ENCODE peak calls at places on chromosomes 11 and 22, in seven cellular contexts. N is brain microvascular endothelial cell; U is body of pancreas; J is stimulated activated CD4-positive, alpha-beta T cell treated with anti-CD3 and anti-CD28 coated beads, Interleukin-15, amount 100 ng/mL, for 24 hours; Q is NK-92 treated with Interleukin-12 subunit alpha and Interleukin-12 subunit beta, amount 100 ng/mL, for 24 hours; T is HT1080; Z is MCF 10A. P is an unnamed sample.

GRCh38 chr22:25399649-25400151 is 164.8 kb upstream of the GRK3 start:
- DNase-seq in N (no peak), U (no peak), J (no peak), Q (no peak), T (no peak), Z (no peak), P (no peak)

GRCh38 chr11:79159657-79160450 is 281.0 kb downstream of the TENM4 start:
- DNase-seq in N (no peak), U (no peak), J (no peak), Q (no peak), T (no peak), Z (peak), P (no peak)

GRCh38 chr22:37048133-37048532 is 3.4 kb upstream of the KCTD17 start:
- DNase-seq in N (no peak), U (no peak), J (no peak), Q (no peak), T (no peak), Z (no peak), P (no peak)

GRCh38 chr11:125338886-125339811 is 156.9 kb downstream of the FEZ1 start:
- DNase-seq in N (peak), U (no peak), J (no peak), Q (no peak), T (no peak), Z (no peak), P (no peak)

GRCh38 chr11:123351375-123351774 is 78.7 kb upstream of the GRAMD1B start:
- DNase-seq in N (no peak), U (no peak), J (no peak), Q (no peak), T (no peak), Z (no peak), P (no peak)

GRCh38 chr11:61254403-61255025 is 13.5 kb downstream of the PGA5 start:
- DNase-seq in N (peak), U (peak), J (peak), Q (peak), T (peak), Z (peak), P (peak)

GRCh38 chr11:57699813-57700212 is 12.2 kb downstream of the MED19 start:
- DNase-seq in N (no peak), U (no peak), J (no peak), Q (no peak), T (no peak), Z (no peak), P (no peak)

GRCh38 chr11:70733327-70734325 is 335.3 kb downstream of the CTTN start:
- DNase-seq in N (no peak), U (no peak), J (no peak), Q (no peak), T (no peak), Z (no peak), P (no peak)

GRCh38 chr11:122633219-122633829 is 22.2 kb upstream of the UBASH3B start:
- DNase-seq in N (peak), U (no peak), J (peak), Q (no peak), T (peak), Z (peak), P (peak)

P was measured in DND-41.